ENCODE peak calls at places on chromosomes 13 and 19, in six cellular contexts. Y, O, K, L, R and E are unnamed samples.

GRCh38 chr19:6222884-6223283 is 56.9 kb downstream of the MLLT1 start:
- DNase-seq in Y (no peak), O (no peak), K (no peak), L (no peak), R (no peak), E (no peak)

GRCh38 chr13:97337985-97338384 is 96.0 kb upstream of the RAP2A start:
- DNase-seq in Y (no peak), O (no peak), K (no peak), L (no peak), R (no peak), E (no peak)

GRCh38 chr13:20492036-20492435 is 33.6 kb downstream of the CRYL1 start:
- DNase-seq in Y (no peak), O (no peak), K (no peak), L (no peak), R (no peak), E (no peak)

GRCh38 chr19:47796785-47797184 is 7.6 kb downstream of the TPRX1 start:
- DNase-seq in Y (no peak), O (no peak), K (no peak), L (no peak), R (no peak), E (no peak)

GRCh38 chr13:105925496-105925895 is 610.0 kb downstream of the EFNB2 start:
- DNase-seq in Y (no peak), O (no peak), K (no peak), L (no peak), R (peak; percentile 13), E (no peak)

GRCh38 chr19:47435196-47435595 is 15.9 kb upstream of the MEIS3 start:
- DNase-seq in Y (peak; percentile 37), O (no peak), K (no peak), L (no peak), R (no peak), E (no peak)

GRCh38 chr13:112869202-112870061 is 99.6 kb upstream of the MCF2L start:
- DNase-seq in Y (no peak), O (no peak), K (no peak), L (no peak), R (no peak), E (no peak)

GRCh38 chr19:46716013-46716671 is 772 bp downstream of the PRKD2 start:
- DNase-seq in Y (peak; percentile 33), O (peak; percentile 39), K (no peak), L (no peak), R (no peak), E (no peak)

GRCh38 chr19:33248104-33248503 is 22.5 kb upstream of the SLC7A10 start:
- DNase-seq in Y (no peak), O (no peak), K (no peak), L (no peak), R (no peak), E (no peak)

GRCh38 chr13:40271511-40271910 is 394.9 kb downstream of the FOXO1 start:
- DNase-seq in Y (no peak), O (no peak), K (no peak), L (no peak), R (no peak), E (no peak)

GRCh38 chr19:47704656-47705055 is 8.6 kb upstream of the EHD2 start:
- DNase-seq in Y (no peak), O (no peak), K (no peak), L (no peak), R (no peak), E (no peak)

GRCh38 chr19:16160943-16161560 is 12.3 kb downstream of the CIB3 start:
- DNase-seq in Y (peak; percentile 74), O (no peak), K (no peak), L (no peak), R (peak; percentile 85), E (peak; percentile 79)

GRCh38 chr19:45095496-45096413 is 2.8 kb downstream of the PPP1R37 start:
- DNase-seq in Y (no peak), O (no peak), K (no peak), L (no peak), R (no peak), E (no peak)